ENCODE peak calls at places on chromosomes 13 and 19, in six cellular contexts. T is H1, G is adrenal gland, C is NB4, Q is ovary, B is tibial nerve. Y is an unnamed sample.

GRCh38 chr13:25423831-25424230 is 52.1 kb downstream of the ATP8A2 start:
- DNase-seq in B (no peak), G (no peak), Q (no peak), T (peak; percentile 20), C (no peak), Y (no peak)

GRCh38 chr13:98405690-98406344 is 171.1 kb downstream of the STK24 start:
- DNase-seq in C (no peak), B (no peak), G (no peak), Q (no peak), T (no peak), Y (no peak)

GRCh38 chr13:43911871-43912270 is 32.2 kb downstream of the LACC1 start:
- DNase-seq in B (no peak), G (no peak), T (no peak), C (no peak), Q (no peak), Y (no peak)

GRCh38 chr19:16969127-16969526 is 57.5 kb downstream of the CPAMD8 start:
- DNase-seq in Q (no peak), T (no peak), B (peak; percentile 22), C (peak; percentile 91), G (no peak), Y (no peak)

GRCh38 chr19:32339988-32340874 is 5.2 kb upstream of the ZNF507 start:
- DNase-seq in Q (peak; percentile 26), G (peak; percentile 75), C (peak; percentile 37), T (peak; percentile 70), B (peak; percentile 59), Y (no peak)

GRCh38 chr13:33146843-33147611 is 130.8 kb downstream of the KL start:
- DNase-seq in C (no peak), Q (no peak), B (no peak), G (no peak), T (no peak), Y (no peak)

GRCh38 chr13:78160793-78161192 is 242.2 kb upstream of the EDNRB start:
- DNase-seq in Q (no peak), B (no peak), C (peak; percentile 96), G (no peak), T (no peak), Y (no peak)

GRCh38 chr13:113839536-113840204 is 24.2 kb downstream of the GAS6 start:
- DNase-seq in G (peak; percentile 23), B (no peak), C (no peak), T (no peak), Q (peak; percentile 41), Y (no peak)

GRCh38 chr19:17339088-17339741 is 1.9 kb downstream of the GTPBP3 start:
- DNase-seq in Q (no peak), B (no peak), C (no peak), G (peak; percentile 35), T (peak; percentile 90), Y (no peak)

GRCh38 chr19:7565332-7565731 is 29.8 kb downstream of the PNPLA6 start:
- DNase-seq in Q (no peak), B (no peak), C (no peak), G (no peak), T (no peak), Y (no peak)

DNA sequence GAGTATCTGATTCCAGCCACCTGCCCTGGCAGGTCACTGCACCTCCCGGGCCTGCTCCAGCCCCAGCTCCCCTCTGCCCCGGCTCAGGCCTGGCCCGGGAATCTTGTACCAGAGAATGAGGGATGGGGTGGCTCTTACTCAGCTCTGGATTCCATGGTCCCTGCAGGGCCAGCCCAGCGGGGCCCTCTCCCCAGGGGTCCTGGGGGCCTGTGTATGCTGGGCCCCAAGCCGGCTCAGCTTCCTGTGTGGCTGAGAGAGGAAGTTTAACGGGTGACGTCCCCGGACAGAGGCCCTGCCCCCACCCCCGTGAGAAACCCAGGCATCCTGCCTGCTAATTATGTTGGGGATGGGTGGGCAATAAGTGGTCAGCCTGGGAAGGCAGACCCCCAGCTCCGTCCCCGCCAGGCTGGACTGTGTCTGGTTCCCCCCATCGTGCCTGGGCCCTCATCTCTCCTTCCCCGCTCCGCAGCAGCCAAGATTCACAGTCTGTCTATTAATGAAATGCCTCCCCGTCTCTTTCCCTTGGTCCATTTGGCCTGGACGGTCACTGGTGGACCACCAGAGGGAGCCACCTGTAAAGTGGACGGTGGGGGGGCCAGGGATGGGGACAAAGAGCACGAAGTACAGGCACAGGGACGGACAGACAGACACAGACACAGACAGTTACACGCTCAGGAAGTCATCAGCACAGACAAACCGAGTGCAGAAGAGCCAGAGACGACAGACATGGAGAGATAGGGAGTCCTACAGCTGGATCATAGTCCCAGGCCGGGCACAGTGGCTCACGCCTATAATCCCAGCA is at the start of gene DENND1C:
- DNase-seq in Q (no peak), B (peak; percentile 11), C (peak; percentile 88), G (no peak), T (peak; percentile 65), Y (no peak)
- H3K4me3 ChIP-seq in Q (no peak within 1 kb of the TSS), B (no peak within 1 kb of the TSS), C (peak within 1 kb of the TSS; percentile 66), G (peak within 1 kb of the TSS; percentile 26), T (no peak within 1 kb of the TSS), Y (peak within 1 kb of the TSS; percentile 29)

DNA sequence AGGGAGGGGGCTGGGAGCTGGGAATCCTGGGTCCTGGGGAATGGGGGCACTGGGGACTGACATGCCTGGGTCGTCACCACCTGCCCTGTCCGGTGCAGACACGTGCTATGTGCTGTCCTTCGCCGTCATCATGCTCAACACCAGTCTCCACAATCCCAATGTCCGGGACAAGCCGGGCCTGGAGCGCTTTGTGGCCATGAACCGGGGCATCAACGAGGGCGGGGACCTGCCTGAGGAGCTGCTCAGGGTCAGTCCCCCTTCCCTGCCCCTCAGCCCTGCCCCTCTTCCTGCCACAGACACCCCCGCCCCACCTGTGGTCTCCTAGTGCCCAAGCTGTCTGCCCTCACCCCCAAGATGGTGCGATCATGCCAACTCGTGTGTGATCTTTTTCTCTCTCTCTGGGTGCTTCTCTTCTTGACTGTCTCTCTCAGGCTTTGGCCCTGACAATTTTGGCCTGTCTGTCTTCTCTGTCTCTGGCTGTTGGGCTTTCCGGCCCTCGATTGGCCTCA is 5.0 kb downstream of the CYTH2 start:
- DNase-seq in Q (no peak), C (no peak), T (no peak), G (no peak), B (no peak), Y (no peak)
- TF ChIP-seq POLR2A in Q (no peak), C (peak; percentile 13), T (no peak), G (no peak), B (no peak), Y (no peak)

GRCh38 chr13:37918116-37919100 is 48.8 kb upstream of the TRPC4 start:
- DNase-seq in G (no peak), Q (no peak), T (no peak), C (no peak), B (no peak), Y (no peak)

GRCh38 chr13:37914781-37915391 is 45.3 kb upstream of the TRPC4 start:
- DNase-seq in Q (no peak), T (peak; percentile 53), G (no peak), B (no peak), C (no peak), Y (no peak)

GRCh38 chr13:37923236-37923635 is 53.7 kb upstream of the TRPC4 start:
- DNase-seq in B (no peak), G (no peak), C (no peak), Q (no peak), T (no peak), Y (no peak)

GRCh38 chr13:37919329-37919880 is 49.8 kb upstream of the TRPC4 start:
- DNase-seq in B (no peak), C (no peak), Q (no peak), G (no peak), T (no peak), Y (no peak)
- H3K4me3 ChIP-seq in B (no peak overlapping the region), C (no peak overlapping the region), Q (peak overlapping the region; percentile 5), G (no peak overlapping the region), T (no peak overlapping the region), Y (no peak overlapping the region)

GRCh38 chr19:3345850-3346460 is 20.4 kb upstream of the NFIC start:
- DNase-seq in T (no peak), Q (peak; percentile 49), C (no peak), B (no peak), G (no peak), Y (no peak)

GRCh38 chr19:3342246-3342645 is 24.1 kb upstream of the NFIC start:
- DNase-seq in G (no peak), T (no peak), B (no peak), C (no peak), Q (no peak), Y (no peak)

GRCh38 chr19:3344608-3345598 is 21.5 kb upstream of the NFIC start:
- DNase-seq in T (no peak), B (no peak), Q (peak; percentile 50), G (no peak), C (no peak), Y (no peak)

GRCh38 chr19:3346677-3347353 is 19.6 kb upstream of the NFIC start:
- DNase-seq in C (no peak), G (peak; percentile 79), Q (peak; percentile 90), T (no peak), B (peak; percentile 44), Y (no peak)

DNA sequence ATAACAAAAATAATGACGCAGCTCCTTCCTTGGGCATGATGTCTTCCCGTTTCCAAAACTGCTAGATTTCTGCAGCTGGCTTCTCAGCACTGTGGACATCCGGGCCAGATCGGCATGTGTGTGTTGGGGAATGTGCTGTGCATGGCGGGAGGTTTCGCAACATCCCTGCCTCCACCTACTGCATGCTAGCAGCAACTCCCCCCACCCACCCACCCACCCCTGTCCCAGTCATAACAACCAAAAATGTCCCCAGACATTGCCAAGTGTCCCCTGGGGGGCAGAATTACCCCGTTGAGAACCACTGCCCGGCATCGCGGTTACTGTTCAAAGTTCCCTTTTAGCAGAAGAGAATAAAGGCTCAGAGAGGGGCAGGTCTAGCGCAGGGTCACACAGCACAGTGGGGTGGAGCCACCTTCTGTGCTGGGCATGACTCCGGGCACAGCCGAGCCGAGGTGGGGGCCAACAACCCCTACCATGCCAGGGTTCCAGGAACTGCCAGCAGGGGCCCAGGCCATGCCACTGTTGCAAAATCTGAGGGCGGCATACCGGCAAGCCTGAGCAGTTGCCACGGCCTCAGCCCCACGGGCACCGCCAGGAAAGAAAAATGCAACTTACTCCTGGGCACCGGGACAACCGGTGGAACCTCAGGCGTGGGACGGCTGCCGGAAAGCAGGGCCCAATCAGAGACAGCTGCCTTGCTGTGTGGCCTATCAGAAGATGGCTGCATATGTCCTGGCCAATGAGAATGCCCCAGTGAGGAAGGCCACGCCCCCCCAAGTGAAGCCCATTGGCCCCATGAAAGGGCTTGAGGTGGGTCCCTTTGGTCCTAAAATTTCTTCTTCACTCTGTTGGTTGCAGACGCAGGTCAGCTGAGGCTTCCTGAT is 22.5 kb upstream of the NFIC start:
- DNase-seq in G (peak; percentile 81), C (peak; percentile 93), T (no peak), Q (peak; percentile 81), B (peak; percentile 90), Y (peak; percentile 94)
- TF ChIP-seq POLR2A in G (no peak), C (no peak), T (no peak), Q (no peak), B (peak; percentile 7), Y (no peak)

GRCh38 chr19:850221-850978 is 1.7 kb upstream of the ELANE start:
- DNase-seq in G (peak; percentile 88), B (peak; percentile 94), C (peak; percentile 78), T (no peak), Q (peak; percentile 91), Y (peak; percentile 96)
- H3K4me3 ChIP-seq in G (peak overlapping the region; percentile 21), B (no peak overlapping the region), C (no peak overlapping the region), T (no peak overlapping the region), Q (no peak overlapping the region), Y (no peak overlapping the region)

GRCh38 chr19:28176193-28176592 is 1036.8 kb downstream of the UQCRFS1 start:
- DNase-seq in C (no peak), T (no peak), Q (no peak), G (no peak), B (no peak), Y (no peak)
- TF ChIP-seq POLR2A in C (no peak), T (no peak), Q (no peak), G (no peak), B (no peak), Y (no peak)